ENCODE peak calls at places on chromosomes 5 and 9, in five cellular contexts. K is ovary, P is pancreas, U is KBM-7, E is activated T-helper 1 cell treated with Interleukin-2 at 50 U/mL for 16 hours. I is an unnamed sample.

GRCh38 chr9:11551106-11551505 is 938.3 kb upstream of the PTPRD start:
- DNase-seq in P (no peak), E (no peak), U (no peak), K (no peak), I (no peak)

GRCh38 chr5:152688561-152689274 is 283.6 kb upstream of the NMUR2 start:
- DNase-seq in P (no peak), U (no peak), E (no peak), K (no peak), I (no peak)

GRCh38 chr9:129489838-129490582 is 130.9 kb downstream of the C9orf50 start:
- DNase-seq in U (no peak), P (peak), K (no peak), E (peak), I (no peak)

GRCh38 chr9:129525781-129526180 is 95.1 kb downstream of the C9orf50 start:
- DNase-seq in P (no peak), K (no peak), E (no peak), U (no peak), I (no peak)

GRCh38 chr9:89022071-89022721 is 30.9 kb downstream of the S1PR3 start:
- DNase-seq in U (no peak), E (no peak), K (peak), P (no peak), I (no peak)

GRCh38 chr5:108788142-108788541 is 40.4 kb downstream of the FER start:
- DNase-seq in K (no peak), U (no peak), P (no peak), E (no peak), I (no peak)

GRCh38 chr5:139146809-139147742 is 51.1 kb downstream of the SIL1 start:
- DNase-seq in E (no peak), K (no peak), P (no peak), U (no peak), I (peak)

GRCh38 chr5:82068723-82069122 is 96.9 kb downstream of the ATG10 start:
- DNase-seq in K (no peak), E (no peak), P (no peak), U (no peak), I (no peak)

GRCh38 chr5:96117863-96118651 is 156.4 kb upstream of the ELL2 start:
- DNase-seq in E (no peak), P (no peak), K (no peak), U (no peak), I (no peak)

GRCh38 chr5:56985941-56986630 is 34.2 kb upstream of the MIER3 start:
- DNase-seq in P (no peak), E (no peak), K (no peak), U (peak), I (no peak)

GRCh38 chr5:158463971-158464370 is 605.0 kb upstream of the CLINT1 start:
- DNase-seq in U (no peak), E (no peak), P (no peak), K (peak), I (no peak)

GRCh38 chr5:60945760-60946253 is 802 bp downstream of the NDUFAF2 start:
- DNase-seq in K (no peak), P (peak), U (peak), E (no peak), I (no peak)

GRCh38 chr9:29214162-29214520 is 1640.9 kb upstream of the C9orf72 start:
- DNase-seq in E (no peak), U (peak), K (no peak), P (peak), I (peak)

GRCh38 chr5:40605295-40605958 is 74.3 kb upstream of the PTGER4 start:
- DNase-seq in K (no peak), U (peak), E (no peak), P (no peak), I (no peak)

GRCh38 chr9:87556039-87556438 is 58.4 kb downstream of the DAPK1 start:
- DNase-seq in K (no peak), U (no peak), P (no peak), E (no peak), I (peak)

GRCh38 chr9:106733828-106734227 is 129.1 kb upstream of the ZNF462 start:
- DNase-seq in P (no peak), U (no peak), E (no peak), K (no peak), I (no peak)

GRCh38 chr5:142826741-142827492 is 56.7 kb downstream of the ARHGAP26 start:
- DNase-seq in U (peak), K (no peak), E (no peak), P (no peak), I (no peak)

GRCh38 chr5:134500699-134501430 is 24.6 kb upstream of the JADE2 start:
- DNase-seq in K (no peak), U (no peak), P (no peak), E (no peak), I (no peak)

GRCh38 chr5:19608434-19608833 is 379.6 kb downstream of the CDH18 start:
- DNase-seq in K (no peak), E (no peak), U (no peak), P (no peak), I (no peak)

GRCh38 chr9:14343948-14344547 is 30.1 kb upstream of the NFIB start:
- DNase-seq in K (peak), U (no peak), E (no peak), P (no peak), I (peak)

GRCh38 chr5:80082731-80083114 is 47.6 kb downstream of the THBS4 start:
- DNase-seq in U (peak), K (peak), P (no peak), E (peak), I (peak)

GRCh38 chr9:124140941-124141568 is 116.7 kb upstream of the NEK6 start:
- DNase-seq in U (no peak), E (no peak), K (no peak), P (no peak), I (no peak)

GRCh38 chr5:130652178-130652577 is 512.9 kb downstream of the HINT1 start:
- DNase-seq in K (no peak), P (no peak), E (no peak), U (no peak), I (no peak)

I was measured in NCI-H1092.